ENCODE peak calls at places on chromosomes 12 and 14, in four cellular contexts. Y is WTC11, J is HepG2, P is K562. M is an unnamed sample.

GRCh38 chr12:58459191-58459590 is 461.1 kb downstream of the LRIG3 start:
- DNase-seq in Y (no peak), J (no peak), P (no peak), M (no peak)

GRCh38 chr12:23669691-23670090 is 279.8 kb downstream of the SOX5 start:
- DNase-seq in P (no peak), J (no peak), Y (no peak), M (no peak)

GRCh38 chr14:99643343-99643742 is 1.6 kb upstream of the HHIPL1 start:
- DNase-seq in Y (no peak), J (no peak), P (no peak), M (no peak)

GRCh38 chr12:20601668-20602280 is 93.4 kb upstream of the SLCO1C1 start:
- DNase-seq in Y (no peak), J (peak), P (no peak), M (peak)

GRCh38 chr12:52209321-52209720 is 17.5 kb upstream of the KRT80 start:
- DNase-seq in Y (no peak), J (no peak), P (no peak), M (no peak)

GRCh38 chr14:87233266-87233665 is 759.7 kb downstream of the GALC start:
- DNase-seq in J (no peak), Y (no peak), P (no peak), M (no peak)

GRCh38 chr14:104363891-104364760 is 215.4 kb upstream of the C14orf180 start:
- DNase-seq in P (no peak), J (no peak), Y (no peak), M (no peak)

GRCh38 chr12:58395470-58395869 is 454.1 kb downstream of the ATP23 start:
- DNase-seq in Y (no peak), P (no peak), J (no peak), M (no peak)

GRCh38 chr14:35215110-35215872 is 76.9 kb upstream of the PSMA6 start:
- DNase-seq in Y (no peak), J (peak), P (no peak), M (peak)

GRCh38 chr14:67623114-67623513 is 3.4 kb downstream of the ARG2 start:
- DNase-seq in P (no peak), Y (no peak), J (peak), M (no peak)

GRCh38 chr12:57276935-57277563 is 26.1 kb upstream of the STAC3 start:
- DNase-seq in Y (peak), J (peak), P (peak), M (peak)

DNA sequence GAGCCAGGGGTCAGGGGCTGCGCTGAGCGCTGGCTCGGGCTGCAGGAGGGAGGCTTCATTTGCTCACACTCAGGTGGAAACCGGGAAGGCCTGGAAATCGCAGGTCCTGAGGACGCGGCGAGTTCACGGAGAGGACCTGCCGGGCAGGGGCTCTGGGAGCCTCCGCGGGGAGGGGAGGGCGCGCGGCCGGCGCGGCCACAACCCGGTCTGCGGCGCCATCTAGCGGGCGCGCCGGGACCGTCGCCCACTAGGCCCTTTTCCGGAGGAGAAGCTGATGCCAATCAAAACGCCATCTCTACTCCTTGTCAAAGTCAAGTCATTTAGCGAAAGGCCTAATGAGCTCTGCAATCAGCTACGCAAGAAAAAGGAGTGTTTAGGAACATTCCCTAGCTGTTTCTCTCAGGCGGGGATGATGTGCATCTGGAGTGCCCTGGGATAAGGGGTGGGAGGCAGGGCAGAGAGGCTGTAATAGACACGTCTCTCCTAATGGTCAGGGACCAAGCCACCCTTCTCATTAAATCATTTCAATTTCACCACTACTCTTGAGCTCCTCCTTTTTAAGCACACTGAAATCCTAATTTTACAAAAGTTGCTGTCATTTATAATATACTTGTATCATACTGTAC is 885.8 kb upstream of the TMEM132C start:
- DNase-seq in J (peak), P (peak), Y (peak), M (peak)
- TF ChIP-seq ELF4 in J (no peak), P (no peak), Y (no peak), M (no peak)

GRCh38 chr12:29673346-29673745 is 110.4 kb downstream of the TMTC1 start:
- DNase-seq in P (no peak), Y (no peak), J (no peak), M (no peak)
- TF ChIP-seq ELF4 in P (no peak), Y (no peak), J (no peak), M (no peak)

DNA sequence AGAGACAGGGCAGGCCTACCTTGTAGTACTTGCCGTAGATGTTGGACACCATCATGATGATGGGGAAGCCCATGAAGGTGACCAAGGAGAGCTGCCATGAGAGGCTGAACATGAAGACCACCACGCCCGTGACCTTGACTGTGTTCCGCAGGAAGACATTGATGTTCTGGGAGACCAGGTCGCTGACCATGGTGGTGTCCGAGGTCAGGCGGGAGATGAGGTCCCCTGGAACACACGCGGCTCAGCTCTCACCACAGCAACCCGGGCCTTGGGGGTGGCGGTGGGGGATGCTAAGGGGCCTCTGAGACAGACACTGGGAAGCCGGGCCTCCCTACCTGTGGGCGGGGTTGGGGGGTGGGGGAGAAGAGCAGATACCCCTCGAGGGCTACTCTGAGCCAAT is 17.7 kb downstream of the ABCB9 start:
- DNase-seq in Y (no peak), P (no peak), J (no peak), M (no peak)
- TF ChIP-seq ELF4 in Y (no peak), P (no peak), J (no peak), M (no peak)

DNA sequence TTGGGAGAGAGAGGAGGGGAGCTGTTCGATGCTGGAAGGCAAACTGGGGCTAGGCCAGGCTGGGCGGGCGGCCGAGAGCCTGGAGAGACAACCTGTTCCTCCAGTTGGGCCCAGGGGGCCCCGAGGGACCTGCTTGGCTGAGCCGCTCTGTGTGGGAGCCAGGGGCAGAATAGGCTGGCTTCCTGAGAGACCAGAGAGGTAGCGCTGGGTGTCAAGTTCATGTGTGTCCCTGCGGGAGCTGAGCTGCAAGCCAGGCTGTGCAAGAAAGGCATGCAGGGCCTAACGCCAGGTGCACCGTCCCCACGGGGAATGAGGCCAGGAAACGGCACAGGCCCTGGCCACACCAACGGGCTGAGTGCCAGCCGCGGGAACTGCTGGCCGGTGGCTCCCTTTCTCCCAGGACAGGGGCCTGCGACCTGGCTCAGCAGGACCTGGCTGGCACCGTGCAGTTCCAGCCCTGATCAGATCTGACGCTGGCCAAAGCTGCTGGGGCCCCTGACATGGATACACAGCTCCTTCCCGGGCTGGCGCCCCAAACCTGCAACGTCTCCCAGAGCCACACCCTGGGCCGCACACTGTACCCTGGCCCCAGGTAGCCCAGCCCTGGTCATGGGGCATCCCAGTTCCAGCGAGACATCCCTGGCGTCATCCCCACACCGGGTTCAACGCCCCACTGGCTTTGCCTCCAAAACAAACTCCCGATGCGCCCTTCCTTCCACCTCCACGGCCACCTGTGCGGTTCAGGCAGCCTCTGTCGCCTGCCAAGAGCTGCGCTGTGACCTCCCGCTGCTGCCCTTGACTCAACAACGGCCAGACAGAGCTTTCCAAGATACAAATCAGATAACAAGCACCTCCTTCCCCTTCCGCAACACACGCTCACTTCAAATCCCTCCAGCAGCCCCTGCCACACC is 65.0 kb downstream of the RFLNA start:
- DNase-seq in J (no peak), Y (no peak), P (no peak), M (no peak)
- TF ChIP-seq ELF4 in J (no peak), Y (no peak), P (no peak), M (no peak)

GRCh38 chr14:39265741-39266588 is 32.2 kb downstream of the MIA2 start:
- DNase-seq in P (no peak), Y (no peak), J (no peak), M (no peak)
- TF ChIP-seq ELF4 in P (no peak), Y (no peak), J (no peak), M (no peak)

GRCh38 chr14:54918427-54918826 is 15.8 kb upstream of the GCH1 start:
- DNase-seq in P (no peak), J (no peak), Y (no peak), M (no peak)
- TF ChIP-seq ELF4 in P (no peak), J (no peak), Y (no peak), M (no peak)

GRCh38 chr14:106556665-106557289 is 1030.4 kb downstream of the TMEM121 start:
- DNase-seq in J (peak), P (peak), Y (peak), M (peak)
- TF ChIP-seq ELF4 in J (no peak), P (no peak), Y (no peak), M (no peak)

GRCh38 chr12:97404093-97404492 is 58.5 kb upstream of the RMST start:
- DNase-seq in J (no peak), P (no peak), Y (no peak), M (no peak)

GRCh38 chr12:97404549-97404948 is 58.1 kb upstream of the RMST start:
- DNase-seq in J (peak), Y (peak), P (peak), M (peak)

DNA sequence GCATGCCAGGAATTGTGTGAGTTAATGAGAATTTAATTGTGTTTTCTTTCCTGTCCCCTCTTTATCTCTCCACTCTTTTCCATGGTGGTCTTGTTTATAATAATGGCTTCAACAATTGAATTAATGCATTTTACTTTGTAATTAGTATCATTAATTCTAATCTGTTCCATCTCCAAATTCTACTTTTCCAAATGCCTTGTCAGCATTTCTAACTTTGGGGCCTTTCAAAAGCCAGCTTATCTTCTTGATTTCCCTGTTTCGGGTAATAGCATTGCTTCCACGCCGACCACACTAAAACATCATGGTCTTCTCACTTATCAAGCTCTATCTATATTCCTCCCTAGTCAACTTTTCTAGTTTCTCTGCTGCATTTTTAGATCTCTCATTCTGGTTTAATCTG is 54.2 kb upstream of the RMST start:
- DNase-seq in P (no peak), J (no peak), Y (no peak), M (no peak)
- TF ChIP-seq ELF4 in P (no peak), J (no peak), Y (no peak), M (no peak)

GRCh38 chr12:113924341-113924740 is 41.8 kb downstream of the RBM19 start:
- DNase-seq in Y (no peak), P (no peak), J (no peak), M (no peak)
- TF ChIP-seq ELF4 in Y (no peak), P (no peak), J (no peak), M (no peak)

M was measured in HEK293T.